ENCODE peak calls at places on chromosomes 5 and 9, in nine cellular contexts. G is sigmoid colon; A is naive thymus-derived CD4-positive, alpha-beta T cell; I is cardiac muscle cell; O is tibial nerve; J is GM12878; W is fibroblast of lung; Z is NT2/D1; X is mucosa of descending colon. H is an unnamed sample. For H3K4me1 and H3K36me3, the result is how much of the 10 kb centered on the place peaks cover.

GRCh38 chr9:104091708-104092107 is 2.4 kb upstream of the SMC2 start:
- DNase-seq in I (peak), X (peak), G (peak), J (no peak), Z (no peak), W (peak), A (no peak), O (no peak), H (no peak)

GRCh38 chr5:87185838-87186237 is 81.8 kb upstream of the RASA1 start:
- DNase-seq in A (no peak), X (no peak), O (no peak), W (no peak), G (no peak), J (no peak), I (no peak), Z (no peak), H (no peak)

GRCh38 chr5:112956606-112957005 is 20.0 kb upstream of the DCP2 start:
- DNase-seq in X (no peak), O (no peak), A (no peak), I (no peak), Z (no peak), J (no peak), G (no peak), W (no peak), H (no peak)

GRCh38 chr5:976849-977751 is 31.5 kb upstream of the NKD2 start:
- DNase-seq in J (no peak), Z (no peak), W (no peak), A (no peak), O (no peak), G (no peak), I (no peak), X (no peak), H (no peak)

GRCh38 chr9:23826120-23826629 is at the start of gene ELAVL2:
- DNase-seq in O (peak), G (peak), Z (peak), J (peak), X (peak), W (peak), I (peak), A (peak), H (peak)

GRCh38 chr9:93668261-93668871 is 92.0 kb downstream of the PHF2 start:
- DNase-seq in G (peak), X (no peak), J (no peak), Z (no peak), I (no peak), W (no peak), O (no peak), A (no peak), H (no peak)

GRCh38 chr9:114803886-114804285 is 2.0 kb downstream of the TNFSF15 start:
- DNase-seq in W (peak), G (no peak), X (no peak), J (no peak), I (no peak), A (no peak), Z (no peak), O (no peak), H (no peak)

GRCh38 chr5:51380603-51381207 is 2.5 kb upstream of the ISL1 start:
- DNase-seq in G (no peak), J (no peak), O (no peak), X (peak), I (peak), W (peak), Z (no peak), A (no peak), H (peak)

GRCh38 chr5:179862891-179863290 is 4.3 kb upstream of the MRNIP start:
- DNase-seq in Z (no peak), X (no peak), J (no peak), W (no peak), O (no peak), A (no peak), I (no peak), G (peak), H (no peak)

GRCh38 chr5:141485305-141486055 is 650 bp downstream of the PCDHGC4 start:
- DNase-seq in G (no peak), I (no peak), Z (no peak), X (no peak), W (no peak), O (no peak), A (no peak), J (no peak), H (no peak)

GRCh38 chr9:26670052-26670640 is 222.5 kb downstream of the CAAP1 start:
- DNase-seq in O (no peak), Z (no peak), X (no peak), W (no peak), I (no peak), G (no peak), J (no peak), A (no peak), H (peak)

GRCh38 chr9:109600142-109600541 is 102.0 kb upstream of the PTPN3 start:
- DNase-seq in W (peak), A (no peak), O (no peak), I (no peak), G (no peak), J (no peak), X (no peak), Z (no peak), H (no peak)

GRCh38 chr5:161847896-161848510 is at the start of gene GABRA1:
- DNase-seq in I (peak), G (no peak), J (no peak), W (no peak), X (no peak), O (no peak), A (no peak), Z (peak), H (no peak)

GRCh38 chr9:13437898-13438297 is 158.4 kb upstream of the MPDZ start:
- DNase-seq in I (no peak), Z (no peak), X (no peak), A (no peak), J (no peak), G (no peak), W (no peak), O (no peak), H (no peak)

GRCh38 chr9:85723220-85723619 is 18.5 kb downstream of the AGTPBP1 start:
- DNase-seq in A (peak), X (peak), G (no peak), J (no peak), Z (peak), O (no peak), I (no peak), W (no peak), H (peak)

GRCh38 chr9:21813575-21814473 is 11.4 kb downstream of the MTAP start:
- DNase-seq in J (no peak), X (peak), Z (peak), A (peak), O (peak), W (peak), G (peak), I (peak), H (peak)

GRCh38 chr5:179289756-179290385 is 55.4 kb downstream of the ADAMTS2 start:
- DNase-seq in O (no peak), I (no peak), J (no peak), A (no peak), G (peak), W (no peak), X (no peak), Z (no peak), H (no peak)

GRCh38 chr5:54159837-54160215 is 150.5 kb downstream of the ARL15 start:
- DNase-seq in Z (no peak), W (no peak), I (peak), G (no peak), X (no peak), A (no peak), O (no peak), J (no peak), H (no peak)

GRCh38 chr9:90999425-91000397 is 198.1 kb downstream of the SYK start:
- DNase-seq in Z (no peak), A (no peak), X (no peak), I (no peak), W (peak), G (no peak), J (no peak), O (no peak), H (no peak)

GRCh38 chr9:133837644-133838597 is 99.8 kb upstream of the SARDH start:
- DNase-seq in J (no peak), X (peak), Z (no peak), O (no peak), G (no peak), A (no peak), W (no peak), I (no peak), H (peak)

GRCh38 chr9:21110708-21111576 is 30.7 kb downstream of the IFNW1 start:
- DNase-seq in W (peak), G (no peak), J (peak), X (peak), Z (peak), A (peak), O (peak), I (peak), H (peak)

GRCh38 chr9:98453589-98454311 is 198.3 kb upstream of the TBC1D2 start:
- DNase-seq in G (no peak), X (no peak), O (no peak), A (no peak), Z (no peak), I (no peak), J (no peak), W (no peak), H (no peak)

GRCh38 chr5:93497101-93497500 is 83.9 kb downstream of the NR2F1-AS1 start:
- DNase-seq in X (no peak), I (no peak), O (no peak), A (no peak), W (peak), J (no peak), G (no peak), Z (no peak), H (no peak)

GRCh38 chr5:140598836-140599235 is 34.1 kb downstream of the CD14 start:
- DNase-seq in W (no peak), J (no peak), A (no peak), G (no peak), I (no peak), O (no peak), Z (no peak), X (no peak), H (no peak)

GRCh38 chr5:76849767-76850291 is at the start of gene S100Z:
- DNase-seq in I (no peak), X (no peak), W (no peak), G (no peak), J (no peak), A (peak), Z (no peak), O (no peak), H (no peak)

GRCh38 chr9:90025816-90026215 is 421.0 kb downstream of the GADD45G start:
- DNase-seq in Z (no peak), I (no peak), W (no peak), O (no peak), G (no peak), J (no peak), A (no peak), X (no peak), H (no peak)

GRCh38 chr5:59517926-59518585 is 375.5 kb downstream of the PDE4D start:
- DNase-seq in G (no peak), Z (no peak), A (no peak), W (peak), X (no peak), I (no peak), J (no peak), O (no peak), H (no peak)

GRCh38 chr5:140549237-140550144 is 2.0 kb downstream of the EIF4EBP3 start:
- DNase-seq in Z (no peak), G (peak), J (no peak), A (no peak), X (peak), O (peak), I (peak), W (peak), H (no peak)

GRCh38 chr5:169299146-169299545 is 1.8 kb downstream of the SLIT3 start:
- DNase-seq in X (no peak), O (no peak), A (no peak), Z (no peak), W (peak), G (no peak), J (no peak), I (no peak), H (no peak)

GRCh38 chr9:135152608-135153337 is 65.3 kb downstream of the OLFM1 start:
- DNase-seq in X (no peak), W (no peak), J (no peak), I (no peak), G (no peak), Z (peak), A (no peak), O (no peak), H (no peak)

GRCh38 chr5:181243521-181244307 is at the start of gene RACK1:
- DNase-seq in A (peak), G (peak), J (peak), X (peak), Z (peak), I (peak), O (peak), W (peak), H (peak)

GRCh38 chr5:149857499-149857898 is 87.1 kb downstream of the PDE6A start:
- DNase-seq in I (no peak), X (peak), W (peak), O (peak), G (peak), J (no peak), Z (no peak), A (no peak), H (no peak)

GRCh38 chr9:125829743-125830142 is 82.6 kb downstream of the PBX3 start:
- DNase-seq in J (peak), X (peak), G (no peak), Z (no peak), O (no peak), A (peak), I (no peak), W (peak), H (no peak)

GRCh38 chr9:88804289-88804596 is 187.0 kb upstream of the S1PR3 start:
- DNase-seq in J (no peak), I (no peak), X (no peak), A (no peak), Z (no peak), W (no peak), G (no peak), O (no peak), H (no peak)

GRCh38 chr9:74729129-74729710 is 158.5 kb downstream of the TRPM6 start:
- DNase-seq in W (peak), J (no peak), I (no peak), A (no peak), X (no peak), Z (no peak), O (no peak), G (no peak), H (no peak)

GRCh38 chr5:125712397-125712796 is 710.8 kb upstream of the GRAMD2B start:
- DNase-seq in Z (no peak), O (no peak), G (no peak), X (no peak), A (no peak), J (no peak), W (no peak), I (no peak), H (no peak)

GRCh38 chr5:38556599-38557308 is at the start of gene LIFR:
- DNase-seq in G (peak), J (no peak), W (peak), Z (peak), X (peak), A (peak), O (peak), I (peak), H (peak)

GRCh38 chr9:37947987-37948386 is 44.1 kb upstream of the SLC25A51 start:
- DNase-seq in J (no peak), O (no peak), I (no peak), W (no peak), G (no peak), X (no peak), Z (no peak), A (no peak), H (no peak)

GRCh38 chr9:106309925-106310324 is 553.0 kb upstream of the ZNF462 start:
- DNase-seq in I (no peak), X (no peak), Z (no peak), A (no peak), O (no peak), J (no peak), G (no peak), W (no peak), H (no peak)

GRCh38 chr9:106310782-106311181 is 552.2 kb upstream of the ZNF462 start:
- DNase-seq in J (peak), O (no peak), I (no peak), G (no peak), A (no peak), W (no peak), X (no peak), Z (no peak), H (no peak)

GRCh38 chr9:106307670-106308069 is 555.3 kb upstream of the ZNF462 start:
- DNase-seq in Z (no peak), X (no peak), W (no peak), I (no peak), J (no peak), A (no peak), O (no peak), G (no peak), H (no peak)

DNA sequence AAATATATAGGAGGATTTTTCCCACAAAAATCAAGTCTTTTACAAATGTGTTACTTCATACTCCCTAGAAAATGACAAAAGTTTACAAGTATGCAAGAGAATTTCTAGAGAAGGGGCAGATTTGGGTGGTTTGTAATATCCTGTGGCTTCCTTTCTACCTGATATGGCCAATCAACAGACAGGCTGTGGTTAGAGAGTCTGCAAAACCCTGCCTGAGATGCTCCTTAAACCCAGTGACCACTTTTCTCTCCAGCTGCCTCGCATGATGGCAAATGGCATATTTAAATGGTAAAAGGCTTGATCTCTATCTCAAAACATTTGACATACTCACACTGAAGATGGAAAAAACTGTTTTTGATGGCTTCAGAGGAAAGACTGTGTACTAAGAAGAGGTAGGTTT is 550.1 kb upstream of the ZNF462 start:
- DNase-seq in J (no peak), Z (no peak), G (no peak), W (no peak), I (no peak), O (no peak), A (no peak), X (no peak), H (no peak)
- H3K4me1 ChIP-seq in J (under half), Z (under half), G (under half), W (under half), I (under half), O (under half), A (under half), X (under half), H (under half)

GRCh38 chr9:129639756-129640085 is 2.2 kb downstream of the ASB6 start:
- DNase-seq in Z (no peak), G (no peak), A (no peak), W (no peak), J (no peak), X (no peak), I (no peak), O (no peak), H (no peak)
- H3K4me3 ChIP-seq in Z (no peak), G (no peak), A (no peak), W (peak), J (no peak), X (no peak), I (no peak), O (no peak), H (no peak)

DNA sequence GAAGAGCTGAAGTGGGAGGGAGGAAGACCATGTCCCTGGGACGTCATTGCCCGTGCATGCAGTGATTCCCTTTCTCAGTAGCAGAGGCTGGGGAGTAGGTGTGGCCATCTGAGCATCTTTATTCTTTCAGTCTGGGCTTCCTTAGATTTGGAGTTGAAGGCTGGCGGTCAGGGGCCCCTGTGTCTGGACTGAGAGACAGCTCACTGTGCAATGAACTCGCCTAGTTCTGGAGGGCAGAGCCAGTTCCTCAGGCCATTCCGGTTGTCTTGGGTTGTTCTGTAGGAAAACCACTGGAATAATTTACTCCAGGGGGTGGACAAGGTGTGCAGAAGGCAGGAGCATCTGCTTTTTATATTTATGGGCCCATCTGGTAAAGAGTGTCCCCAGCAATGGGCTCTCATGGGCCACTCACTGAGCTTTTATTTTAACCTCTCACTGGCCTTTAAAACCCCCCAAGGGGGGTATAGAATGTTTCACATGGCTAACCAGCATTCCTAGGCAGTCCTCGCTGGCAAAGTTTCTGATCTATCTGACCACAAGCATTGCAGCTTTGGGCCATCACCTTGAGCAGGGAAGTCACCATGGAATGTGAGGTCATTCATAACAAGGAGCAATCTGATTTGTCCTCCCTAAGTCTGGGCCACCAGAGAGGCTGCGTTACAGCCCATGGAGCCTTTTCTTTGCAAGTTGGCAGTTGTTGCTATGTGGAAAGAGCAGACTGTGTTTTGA is 9.2 kb downstream of the STC2 start:
- DNase-seq in A (no peak), Z (no peak), G (no peak), O (no peak), X (no peak), J (no peak), I (no peak), W (no peak), H (no peak)
- H3K36me3 ChIP-seq in A (under half), Z (under half), G (under half), O (under half), X (under half), J (under half), I (half or more), W (under half), H (half or more)

DNA sequence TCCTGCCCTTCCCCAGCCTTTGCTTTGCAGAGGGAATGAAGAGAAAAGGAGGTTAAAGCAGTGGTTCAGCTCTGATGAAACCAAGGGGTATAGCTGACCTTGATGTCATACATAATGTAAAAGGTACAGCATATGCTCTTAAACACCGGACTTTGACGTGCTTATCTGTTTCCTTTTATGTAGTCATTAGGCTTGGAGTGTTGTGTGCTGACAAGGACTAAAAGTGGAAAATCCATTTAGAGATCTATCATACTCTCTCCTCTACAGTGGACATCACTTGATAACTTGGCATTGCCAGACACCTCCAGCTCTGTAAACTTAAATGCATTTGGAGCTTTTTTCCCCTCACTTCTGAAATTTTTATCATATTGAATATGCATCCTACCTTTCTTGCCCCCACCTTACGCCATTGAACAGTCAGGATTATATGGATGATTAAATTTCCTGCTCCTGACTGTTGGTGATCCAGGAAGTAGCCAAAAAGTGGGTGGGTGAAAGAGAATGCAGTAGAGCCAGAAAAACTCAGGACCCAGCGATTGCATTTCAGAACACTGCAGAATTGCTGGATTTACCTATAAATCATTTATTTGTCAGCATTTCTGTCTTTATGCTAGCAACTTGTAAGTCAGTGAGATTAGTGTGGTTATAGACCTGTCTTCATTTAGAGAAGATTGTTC is 4.1 kb downstream of the TNFAIP8 start:
- DNase-seq in I (peak), G (no peak), A (no peak), Z (no peak), X (no peak), W (no peak), J (no peak), O (no peak), H (no peak)
- H3K4me1 ChIP-seq in I (under half), G (under half), A (half or more), Z (under half), X (under half), W (under half), J (under half), O (under half), H (under half)

GRCh38 chr5:142902188-142902965 is 132.2 kb downstream of the ARHGAP26 start:
- DNase-seq in A (no peak), I (no peak), J (no peak), G (no peak), O (no peak), Z (no peak), X (no peak), W (no peak), H (no peak)
- H3K4me3 ChIP-seq in A (no peak), I (no peak), J (no peak), G (no peak), O (no peak), Z (no peak), X (no peak), W (no peak), H (no peak)

GRCh38 chr9:128187361-128187760 is 4.0 kb downstream of the CIZ1 start:
- DNase-seq in Z (no peak), X (no peak), A (no peak), I (no peak), O (no peak), J (no peak), G (no peak), W (no peak), H (no peak)
- H3K36me3 ChIP-seq in Z (half or more), X (under half), A (half or more), I (under half), O (under half), J (under half), G (under half), W (under half), H (half or more)

GRCh38 chr9:136645343-136645902 is 17.3 kb upstream of the EGFL7 start:
- DNase-seq in I (no peak), O (no peak), J (no peak), A (no peak), W (no peak), X (no peak), Z (no peak), G (no peak), H (no peak)
- H3K4me1 ChIP-seq in I (under half), O (under half), J (under half), A (under half), W (under half), X (under half), Z (under half), G (under half), H (under half)